ENCODE peak calls at places on chromosomes 7 and 10, in nine cellular contexts. One of them, this sample, is unnamed.

GRCh38 chr7:46752881-46753366 is 829.0 kb downstream of the TNS3 start:
- DNase-seq in CD4-positive, CD25-positive, alpha-beta regulatory T cell: no peak
- DNase-seq in activated gamma-delta T cell treated with anti-CD3 and anti-CD28 coated beads, Interleukin-2, amount 50 U/mL, for 16 hours: no peak
- DNase-seq in AG04450: no peak
- DNase-seq in foreskin fibroblast: peak
- DNase-seq in NCI-H2081: no peak
- DNase-seq in memory B cell: no peak
- DNase-seq in T-helper 1 cell: no peak
- DNase-seq in A172: peak
- DNase-seq in this sample: no peak

GRCh38 chr7:139232893-139233292 is 1.9 kb downstream of the UBN2 start:
- DNase-seq in CD4-positive, CD25-positive, alpha-beta regulatory T cell: peak
- DNase-seq in activated gamma-delta T cell treated with anti-CD3 and anti-CD28 coated beads, Interleukin-2, amount 50 U/mL, for 16 hours: no peak
- DNase-seq in AG04450: peak
- DNase-seq in foreskin fibroblast: no peak
- DNase-seq in NCI-H2081: no peak
- DNase-seq in memory B cell: no peak
- DNase-seq in T-helper 1 cell: no peak
- DNase-seq in A172: no peak
- DNase-seq in this sample: no peak

GRCh38 chr7:1274121-1274875 is 41.6 kb downstream of the UNCX start:
- DNase-seq in CD4-positive, CD25-positive, alpha-beta regulatory T cell: no peak
- DNase-seq in activated gamma-delta T cell treated with anti-CD3 and anti-CD28 coated beads, Interleukin-2, amount 50 U/mL, for 16 hours: no peak
- DNase-seq in AG04450: no peak
- DNase-seq in foreskin fibroblast: no peak
- DNase-seq in NCI-H2081: no peak
- DNase-seq in memory B cell: no peak
- DNase-seq in T-helper 1 cell: no peak
- DNase-seq in A172: no peak
- DNase-seq in this sample: no peak

GRCh38 chr10:44313706-44314307 is 71.1 kb downstream of the CXCL12 start:
- DNase-seq in CD4-positive, CD25-positive, alpha-beta regulatory T cell: no peak
- DNase-seq in activated gamma-delta T cell treated with anti-CD3 and anti-CD28 coated beads, Interleukin-2, amount 50 U/mL, for 16 hours: no peak
- DNase-seq in AG04450: no peak
- DNase-seq in foreskin fibroblast: no peak
- DNase-seq in NCI-H2081: no peak
- DNase-seq in memory B cell: no peak
- DNase-seq in T-helper 1 cell: no peak
- DNase-seq in A172: no peak
- DNase-seq in this sample: no peak

GRCh38 chr10:72315611-72316385 is 38.9 kb downstream of the DNAJB12 start:
- DNase-seq in CD4-positive, CD25-positive, alpha-beta regulatory T cell: no peak
- DNase-seq in activated gamma-delta T cell treated with anti-CD3 and anti-CD28 coated beads, Interleukin-2, amount 50 U/mL, for 16 hours: no peak
- DNase-seq in AG04450: no peak
- DNase-seq in foreskin fibroblast: peak
- DNase-seq in NCI-H2081: no peak
- DNase-seq in memory B cell: no peak
- DNase-seq in T-helper 1 cell: no peak
- DNase-seq in A172: peak
- DNase-seq in this sample: peak

GRCh38 chr10:98528166-98528784 is 81.5 kb upstream of the HPS1 start:
- DNase-seq in CD4-positive, CD25-positive, alpha-beta regulatory T cell: no peak
- DNase-seq in activated gamma-delta T cell treated with anti-CD3 and anti-CD28 coated beads, Interleukin-2, amount 50 U/mL, for 16 hours: no peak
- DNase-seq in AG04450: no peak
- DNase-seq in foreskin fibroblast: peak
- DNase-seq in NCI-H2081: peak
- DNase-seq in memory B cell: no peak
- DNase-seq in T-helper 1 cell: no peak
- DNase-seq in A172: peak
- DNase-seq in this sample: no peak

GRCh38 chr7:22174574-22174953 is 182.4 kb downstream of the RAPGEF5 start:
- DNase-seq in CD4-positive, CD25-positive, alpha-beta regulatory T cell: no peak
- DNase-seq in activated gamma-delta T cell treated with anti-CD3 and anti-CD28 coated beads, Interleukin-2, amount 50 U/mL, for 16 hours: no peak
- DNase-seq in AG04450: no peak
- DNase-seq in foreskin fibroblast: no peak
- DNase-seq in NCI-H2081: no peak
- DNase-seq in memory B cell: no peak
- DNase-seq in T-helper 1 cell: no peak
- DNase-seq in A172: no peak
- DNase-seq in this sample: no peak

GRCh38 chr10:75772153-75772887 is 340.9 kb downstream of the LRMDA start:
- DNase-seq in CD4-positive, CD25-positive, alpha-beta regulatory T cell: peak
- DNase-seq in activated gamma-delta T cell treated with anti-CD3 and anti-CD28 coated beads, Interleukin-2, amount 50 U/mL, for 16 hours: no peak
- DNase-seq in AG04450: no peak
- DNase-seq in foreskin fibroblast: no peak
- DNase-seq in NCI-H2081: no peak
- DNase-seq in memory B cell: no peak
- DNase-seq in T-helper 1 cell: peak
- DNase-seq in A172: no peak
- DNase-seq in this sample: no peak

GRCh38 chr10:58023341-58024073 is 244.2 kb downstream of the IPMK start:
- DNase-seq in CD4-positive, CD25-positive, alpha-beta regulatory T cell: no peak
- DNase-seq in activated gamma-delta T cell treated with anti-CD3 and anti-CD28 coated beads, Interleukin-2, amount 50 U/mL, for 16 hours: no peak
- DNase-seq in AG04450: peak
- DNase-seq in foreskin fibroblast: peak
- DNase-seq in NCI-H2081: no peak
- DNase-seq in memory B cell: no peak
- DNase-seq in T-helper 1 cell: peak
- DNase-seq in A172: peak
- DNase-seq in this sample: peak

GRCh38 chr7:47725031-47725780 is 143.3 kb upstream of the TNS3 start:
- DNase-seq in CD4-positive, CD25-positive, alpha-beta regulatory T cell: no peak
- DNase-seq in activated gamma-delta T cell treated with anti-CD3 and anti-CD28 coated beads, Interleukin-2, amount 50 U/mL, for 16 hours: no peak
- DNase-seq in AG04450: no peak
- DNase-seq in foreskin fibroblast: no peak
- DNase-seq in NCI-H2081: no peak
- DNase-seq in memory B cell: peak
- DNase-seq in T-helper 1 cell: no peak
- DNase-seq in A172: peak
- DNase-seq in this sample: no peak

GRCh38 chr7:110358028-110358427 is 732.9 kb upstream of the LRRN3 start:
- DNase-seq in CD4-positive, CD25-positive, alpha-beta regulatory T cell: no peak
- DNase-seq in activated gamma-delta T cell treated with anti-CD3 and anti-CD28 coated beads, Interleukin-2, amount 50 U/mL, for 16 hours: no peak
- DNase-seq in AG04450: peak
- DNase-seq in foreskin fibroblast: peak
- DNase-seq in NCI-H2081: no peak
- DNase-seq in memory B cell: no peak
- DNase-seq in T-helper 1 cell: no peak
- DNase-seq in A172: peak
- DNase-seq in this sample: peak

GRCh38 chr7:36607741-36608140 is 116.6 kb downstream of the AOAH start:
- DNase-seq in CD4-positive, CD25-positive, alpha-beta regulatory T cell: no peak
- DNase-seq in activated gamma-delta T cell treated with anti-CD3 and anti-CD28 coated beads, Interleukin-2, amount 50 U/mL, for 16 hours: no peak
- DNase-seq in AG04450: no peak
- DNase-seq in foreskin fibroblast: no peak
- DNase-seq in NCI-H2081: no peak
- DNase-seq in memory B cell: no peak
- DNase-seq in T-helper 1 cell: no peak
- DNase-seq in A172: no peak
- DNase-seq in this sample: no peak

GRCh38 chr7:130491841-130492518 is at the start of gene MEST:
- DNase-seq in CD4-positive, CD25-positive, alpha-beta regulatory T cell: no peak
- DNase-seq in activated gamma-delta T cell treated with anti-CD3 and anti-CD28 coated beads, Interleukin-2, amount 50 U/mL, for 16 hours: no peak
- DNase-seq in AG04450: no peak
- DNase-seq in foreskin fibroblast: no peak
- DNase-seq in NCI-H2081: peak
- DNase-seq in memory B cell: no peak
- DNase-seq in T-helper 1 cell: no peak
- DNase-seq in A172: no peak
- DNase-seq in this sample: no peak

GRCh38 chr7:142788303-142789286 is 17.8 kb downstream of the PRSS2 start:
- DNase-seq in CD4-positive, CD25-positive, alpha-beta regulatory T cell: peak
- DNase-seq in activated gamma-delta T cell treated with anti-CD3 and anti-CD28 coated beads, Interleukin-2, amount 50 U/mL, for 16 hours: no peak
- DNase-seq in AG04450: no peak
- DNase-seq in foreskin fibroblast: no peak
- DNase-seq in NCI-H2081: no peak
- DNase-seq in memory B cell: no peak
- DNase-seq in T-helper 1 cell: peak
- DNase-seq in A172: no peak
- DNase-seq in this sample: no peak

GRCh38 chr10:108782411-108782810 is 1140.9 kb downstream of the XPNPEP1 start:
- DNase-seq in CD4-positive, CD25-positive, alpha-beta regulatory T cell: no peak
- DNase-seq in activated gamma-delta T cell treated with anti-CD3 and anti-CD28 coated beads, Interleukin-2, amount 50 U/mL, for 16 hours: no peak
- DNase-seq in AG04450: no peak
- DNase-seq in foreskin fibroblast: no peak
- DNase-seq in NCI-H2081: no peak
- DNase-seq in memory B cell: no peak
- DNase-seq in T-helper 1 cell: no peak
- DNase-seq in A172: peak
- DNase-seq in this sample: no peak

GRCh38 chr10:30028006-30028441 is 31.4 kb downstream of the JCAD start:
- DNase-seq in CD4-positive, CD25-positive, alpha-beta regulatory T cell: peak
- DNase-seq in activated gamma-delta T cell treated with anti-CD3 and anti-CD28 coated beads, Interleukin-2, amount 50 U/mL, for 16 hours: no peak
- DNase-seq in AG04450: no peak
- DNase-seq in foreskin fibroblast: no peak
- DNase-seq in NCI-H2081: no peak
- DNase-seq in memory B cell: no peak
- DNase-seq in T-helper 1 cell: peak
- DNase-seq in A172: no peak
- DNase-seq in this sample: no peak

GRCh38 chr10:72337039-72337629 is 17.6 kb downstream of the DNAJB12 start:
- DNase-seq in CD4-positive, CD25-positive, alpha-beta regulatory T cell: peak
- DNase-seq in activated gamma-delta T cell treated with anti-CD3 and anti-CD28 coated beads, Interleukin-2, amount 50 U/mL, for 16 hours: peak
- DNase-seq in AG04450: no peak
- DNase-seq in foreskin fibroblast: peak
- DNase-seq in NCI-H2081: peak
- DNase-seq in memory B cell: peak
- DNase-seq in T-helper 1 cell: peak
- DNase-seq in A172: peak
- DNase-seq in this sample: no peak

GRCh38 chr7:135704074-135704473 is 23.9 kb downstream of the SLC13A4 start:
- DNase-seq in CD4-positive, CD25-positive, alpha-beta regulatory T cell: peak
- DNase-seq in activated gamma-delta T cell treated with anti-CD3 and anti-CD28 coated beads, Interleukin-2, amount 50 U/mL, for 16 hours: no peak
- DNase-seq in AG04450: no peak
- DNase-seq in foreskin fibroblast: no peak
- DNase-seq in NCI-H2081: no peak
- DNase-seq in memory B cell: no peak
- DNase-seq in T-helper 1 cell: no peak
- DNase-seq in A172: no peak
- DNase-seq in this sample: no peak

GRCh38 chr10:123377883-123378282 is 223.7 kb downstream of the BUB3 start:
- DNase-seq in CD4-positive, CD25-positive, alpha-beta regulatory T cell: no peak
- DNase-seq in activated gamma-delta T cell treated with anti-CD3 and anti-CD28 coated beads, Interleukin-2, amount 50 U/mL, for 16 hours: no peak
- DNase-seq in AG04450: no peak
- DNase-seq in foreskin fibroblast: no peak
- DNase-seq in NCI-H2081: no peak
- DNase-seq in memory B cell: no peak
- DNase-seq in T-helper 1 cell: no peak
- DNase-seq in A172: no peak
- DNase-seq in this sample: no peak

GRCh38 chr7:69739906-69740545 is 141.8 kb downstream of the AUTS2 start:
- DNase-seq in CD4-positive, CD25-positive, alpha-beta regulatory T cell: peak
- DNase-seq in activated gamma-delta T cell treated with anti-CD3 and anti-CD28 coated beads, Interleukin-2, amount 50 U/mL, for 16 hours: no peak
- DNase-seq in AG04450: no peak
- DNase-seq in foreskin fibroblast: no peak
- DNase-seq in NCI-H2081: peak
- DNase-seq in memory B cell: peak
- DNase-seq in T-helper 1 cell: no peak
- DNase-seq in A172: no peak
- DNase-seq in this sample: no peak

GRCh38 chr10:113169853-113170455 is 219.9 kb downstream of the TCF7L2 start:
- DNase-seq in CD4-positive, CD25-positive, alpha-beta regulatory T cell: peak
- DNase-seq in activated gamma-delta T cell treated with anti-CD3 and anti-CD28 coated beads, Interleukin-2, amount 50 U/mL, for 16 hours: no peak
- DNase-seq in AG04450: no peak
- DNase-seq in foreskin fibroblast: no peak
- DNase-seq in NCI-H2081: no peak
- DNase-seq in memory B cell: no peak
- DNase-seq in T-helper 1 cell: peak
- DNase-seq in A172: no peak
- DNase-seq in this sample: no peak

GRCh38 chr7:121330053-121330833 is 1.4 kb downstream of the WNT16 start:
- DNase-seq in CD4-positive, CD25-positive, alpha-beta regulatory T cell: no peak
- DNase-seq in activated gamma-delta T cell treated with anti-CD3 and anti-CD28 coated beads, Interleukin-2, amount 50 U/mL, for 16 hours: no peak
- DNase-seq in AG04450: no peak
- DNase-seq in foreskin fibroblast: no peak
- DNase-seq in NCI-H2081: peak
- DNase-seq in memory B cell: peak
- DNase-seq in T-helper 1 cell: no peak
- DNase-seq in A172: no peak
- DNase-seq in this sample: no peak

GRCh38 chr10:48800283-48800675 is 115.6 kb downstream of the WDFY4 start:
- DNase-seq in CD4-positive, CD25-positive, alpha-beta regulatory T cell: peak
- DNase-seq in activated gamma-delta T cell treated with anti-CD3 and anti-CD28 coated beads, Interleukin-2, amount 50 U/mL, for 16 hours: no peak
- DNase-seq in AG04450: no peak
- DNase-seq in foreskin fibroblast: no peak
- DNase-seq in NCI-H2081: no peak
- DNase-seq in memory B cell: no peak
- DNase-seq in T-helper 1 cell: peak
- DNase-seq in A172: peak
- DNase-seq in this sample: no peak

GRCh38 chr10:101310528-101311439 is 43.2 kb upstream of the BTRC start:
- DNase-seq in CD4-positive, CD25-positive, alpha-beta regulatory T cell: no peak
- DNase-seq in activated gamma-delta T cell treated with anti-CD3 and anti-CD28 coated beads, Interleukin-2, amount 50 U/mL, for 16 hours: no peak
- DNase-seq in AG04450: no peak
- DNase-seq in foreskin fibroblast: no peak
- DNase-seq in NCI-H2081: no peak
- DNase-seq in memory B cell: no peak
- DNase-seq in T-helper 1 cell: no peak
- DNase-seq in A172: no peak
- DNase-seq in this sample: no peak

GRCh38 chr10:79295593-79295992 is 51.7 kb upstream of the PPIF start:
- DNase-seq in CD4-positive, CD25-positive, alpha-beta regulatory T cell: no peak
- DNase-seq in activated gamma-delta T cell treated with anti-CD3 and anti-CD28 coated beads, Interleukin-2, amount 50 U/mL, for 16 hours: no peak
- DNase-seq in AG04450: no peak
- DNase-seq in foreskin fibroblast: no peak
- DNase-seq in NCI-H2081: no peak
- DNase-seq in memory B cell: no peak
- DNase-seq in T-helper 1 cell: peak
- DNase-seq in A172: peak
- DNase-seq in this sample: no peak

GRCh38 chr10:1521741-1522140 is 215.6 kb downstream of the ADARB2 start:
- DNase-seq in CD4-positive, CD25-positive, alpha-beta regulatory T cell: no peak
- DNase-seq in activated gamma-delta T cell treated with anti-CD3 and anti-CD28 coated beads, Interleukin-2, amount 50 U/mL, for 16 hours: no peak
- DNase-seq in AG04450: no peak
- DNase-seq in foreskin fibroblast: no peak
- DNase-seq in NCI-H2081: no peak
- DNase-seq in memory B cell: no peak
- DNase-seq in T-helper 1 cell: no peak
- DNase-seq in A172: no peak
- DNase-seq in this sample: no peak

GRCh38 chr7:47734949-47735291 is 153.0 kb upstream of the TNS3 start:
- DNase-seq in CD4-positive, CD25-positive, alpha-beta regulatory T cell: no peak
- DNase-seq in activated gamma-delta T cell treated with anti-CD3 and anti-CD28 coated beads, Interleukin-2, amount 50 U/mL, for 16 hours: no peak
- DNase-seq in AG04450: no peak
- DNase-seq in foreskin fibroblast: no peak
- DNase-seq in NCI-H2081: no peak
- DNase-seq in memory B cell: no peak
- DNase-seq in T-helper 1 cell: no peak
- DNase-seq in A172: no peak
- DNase-seq in this sample: no peak

GRCh38 chr7:118072893-118073674 is 110.9 kb upstream of the LSM8 start:
- DNase-seq in CD4-positive, CD25-positive, alpha-beta regulatory T cell: no peak
- DNase-seq in activated gamma-delta T cell treated with anti-CD3 and anti-CD28 coated beads, Interleukin-2, amount 50 U/mL, for 16 hours: no peak
- DNase-seq in AG04450: no peak
- DNase-seq in foreskin fibroblast: no peak
- DNase-seq in NCI-H2081: peak
- DNase-seq in memory B cell: no peak
- DNase-seq in T-helper 1 cell: no peak
- DNase-seq in A172: no peak
- DNase-seq in this sample: no peak

GRCh38 chr7:126443951-126444350 is 808.8 kb downstream of the GRM8 start:
- DNase-seq in CD4-positive, CD25-positive, alpha-beta regulatory T cell: no peak
- DNase-seq in activated gamma-delta T cell treated with anti-CD3 and anti-CD28 coated beads, Interleukin-2, amount 50 U/mL, for 16 hours: no peak
- DNase-seq in AG04450: no peak
- DNase-seq in foreskin fibroblast: no peak
- DNase-seq in NCI-H2081: no peak
- DNase-seq in memory B cell: no peak
- DNase-seq in T-helper 1 cell: no peak
- DNase-seq in A172: no peak
- DNase-seq in this sample: no peak

GRCh38 chr7:156308976-156309620 is 331.5 kb upstream of the RNF32 start:
- DNase-seq in CD4-positive, CD25-positive, alpha-beta regulatory T cell: no peak
- DNase-seq in activated gamma-delta T cell treated with anti-CD3 and anti-CD28 coated beads, Interleukin-2, amount 50 U/mL, for 16 hours: no peak
- DNase-seq in AG04450: no peak
- DNase-seq in foreskin fibroblast: no peak
- DNase-seq in NCI-H2081: no peak
- DNase-seq in memory B cell: no peak
- DNase-seq in T-helper 1 cell: no peak
- DNase-seq in A172: no peak
- DNase-seq in this sample: no peak

This sample was measured in retinal pigment epithelial cell.